ENCODE peak calls at places on chromosomes 12 and 14, in six cellular contexts. G, E, J, Z, X and W are unnamed samples.

GRCh38 chr12:12586879-12587675 is 24.4 kb upstream of the DUSP16 start:
- DNase-seq in G (no peak), E (no peak), J (no peak), Z (no peak), X (no peak), W (no peak)

GRCh38 chr14:29627141-29627540 is 300.5 kb downstream of the PRKD1 start:
- DNase-seq in G (no peak), E (no peak), J (no peak), Z (no peak), X (peak; percentile 57), W (peak; percentile 42)

GRCh38 chr12:80715850-80716249 is 862 bp upstream of the MYF5 start:
- DNase-seq in G (no peak), E (no peak), J (no peak), Z (no peak), X (no peak), W (no peak)

GRCh38 chr14:66596241-66596985 is 88.5 kb downstream of the GPHN start:
- DNase-seq in G (no peak), E (no peak), J (no peak), Z (no peak), X (no peak), W (no peak)

GRCh38 chr14:79727900-79728299 is 483.4 kb downstream of the DIO2 start:
- DNase-seq in G (no peak), E (no peak), J (no peak), Z (no peak), X (no peak), W (no peak)

GRCh38 chr14:54251356-54251755 is 145.5 kb upstream of the CDKN3 start:
- DNase-seq in G (no peak), E (no peak), J (no peak), Z (no peak), X (no peak), W (no peak)

GRCh38 chr12:101021911-101022388 is 188.1 kb downstream of the SLC5A8 start:
- DNase-seq in G (no peak), E (no peak), J (no peak), Z (peak; percentile 82), X (peak; percentile 90), W (peak; percentile 56)

GRCh38 chr12:65603428-65604351 is 220.6 kb upstream of the HMGA2 start:
- DNase-seq in G (no peak), E (no peak), J (no peak), Z (peak; percentile 92), X (peak; percentile 94), W (peak; percentile 69)

GRCh38 chr12:53133722-53134121 is 30.4 kb downstream of the SOAT2 start:
- DNase-seq in G (no peak), E (no peak), J (no peak), Z (no peak), X (no peak), W (no peak)

GRCh38 chr12:24153041-24153440 is 203.6 kb upstream of the SOX5 start:
- DNase-seq in G (no peak), E (no peak), J (no peak), Z (no peak), X (no peak), W (no peak)

GRCh38 chr12:39011161-39011560 is 105.8 kb upstream of the CPNE8 start:
- DNase-seq in G (no peak), E (no peak), J (no peak), Z (no peak), X (no peak), W (no peak)

GRCh38 chr12:50458606-50459005 is 46.2 kb upstream of the DIP2B start:
- DNase-seq in G (no peak), E (no peak), J (no peak), Z (no peak), X (peak; percentile 47), W (no peak)

GRCh38 chr12:106436183-106436582 is 78.6 kb downstream of the POLR3B start:
- DNase-seq in G (no peak), E (no peak), J (no peak), Z (no peak), X (peak; percentile 3), W (no peak)

GRCh38 chr12:50103767-50104321 is at the start of gene GPD1:
- DNase-seq in G (no peak), E (no peak), J (peak; percentile 76), Z (peak; percentile 19), X (peak; percentile 28), W (peak; percentile 65)

GRCh38 chr12:6323340-6323994 is 13.0 kb downstream of the PLEKHG6 start:
- DNase-seq in G (no peak), E (peak; percentile 72), J (peak; percentile 93), Z (peak; percentile 98), X (peak; percentile 94), W (peak; percentile 99)

GRCh38 chr12:96587691-96588090 is 98.3 kb downstream of the CFAP54 start:
- DNase-seq in G (no peak), E (no peak), J (no peak), Z (peak; percentile 26), X (peak; percentile 22), W (no peak)

GRCh38 chr12:132710422-132711168 is at the start of gene PGAM5:
- DNase-seq in G (peak; percentile 75), E (peak; percentile 23), J (peak; percentile 75), Z (peak; percentile 79), X (peak; percentile 70), W (peak; percentile 87)

GRCh38 chr14:69763761-69764510 is 3.0 kb upstream of the SRSF5 start:
- DNase-seq in G (no peak), E (no peak), J (no peak), Z (peak; percentile 68), X (peak; percentile 44), W (no peak)

GRCh38 chr12:124436366-124436765 is 131.0 kb downstream of the NCOR2 start:
- DNase-seq in G (no peak), E (no peak), J (no peak), Z (no peak), X (peak; percentile 16), W (peak; percentile 44)

GRCh38 chr14:72739446-72740405 is 154.2 kb downstream of the DPF3 start:
- DNase-seq in G (no peak), E (no peak), J (peak; percentile 18), Z (no peak), X (no peak), W (no peak)

GRCh38 chr14:39717000-39717399 is 284.8 kb upstream of the FBXO33 start:
- DNase-seq in G (no peak), E (no peak), J (no peak), Z (no peak), X (no peak), W (no peak)

GRCh38 chr12:144650-145284 is 69.2 kb downstream of the SLC6A12 start:
- DNase-seq in G (no peak), E (no peak), J (no peak), Z (no peak), X (no peak), W (no peak)

GRCh38 chr12:78671295-78671694 is 193.3 kb upstream of the SYT1 start:
- DNase-seq in G (no peak), E (no peak), J (no peak), Z (peak; percentile 47), X (peak; percentile 96), W (no peak)

GRCh38 chr12:93571854-93572711 is at the start of gene SOCS2:
- DNase-seq in G (peak; percentile 56), E (no peak), J (peak; percentile 69), Z (peak; percentile 38), X (peak; percentile 21), W (peak; percentile 87)

GRCh38 chr12:113211160-113211559 is 10.1 kb upstream of the TPCN1 start:
- DNase-seq in G (no peak), E (no peak), J (no peak), Z (no peak), X (no peak), W (no peak)

DNA sequence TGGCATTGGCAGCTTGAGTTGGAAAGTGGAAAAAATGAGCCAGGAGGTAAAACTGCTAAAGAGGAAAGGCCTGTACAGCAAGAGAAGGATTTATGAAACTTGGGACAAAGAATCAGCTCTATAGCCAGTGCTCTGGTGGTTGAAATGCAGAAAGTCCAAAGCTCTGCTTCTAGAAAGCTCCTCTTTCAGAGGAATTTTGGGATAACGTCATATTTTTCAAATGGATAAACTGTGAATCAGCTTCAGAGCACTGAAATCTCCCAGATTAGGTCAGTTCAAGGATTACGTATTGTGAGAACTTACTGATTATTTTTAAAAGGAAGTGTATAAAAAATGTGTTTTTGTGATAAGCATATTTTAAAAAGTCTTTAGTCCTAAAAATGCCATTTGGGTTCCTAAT is 203.1 kb upstream of the CNOT2 start:
- DNase-seq in G (no peak), E (no peak), J (no peak), Z (peak; percentile 2), X (peak; percentile 72), W (no peak)
- H2BK15ac ChIP-seq in G (no peak overlapping the region), E (no peak overlapping the region), J (no peak overlapping the region), Z (no peak overlapping the region), X (no peak overlapping the region), W (peak overlapping the region; percentile 2)

DNA sequence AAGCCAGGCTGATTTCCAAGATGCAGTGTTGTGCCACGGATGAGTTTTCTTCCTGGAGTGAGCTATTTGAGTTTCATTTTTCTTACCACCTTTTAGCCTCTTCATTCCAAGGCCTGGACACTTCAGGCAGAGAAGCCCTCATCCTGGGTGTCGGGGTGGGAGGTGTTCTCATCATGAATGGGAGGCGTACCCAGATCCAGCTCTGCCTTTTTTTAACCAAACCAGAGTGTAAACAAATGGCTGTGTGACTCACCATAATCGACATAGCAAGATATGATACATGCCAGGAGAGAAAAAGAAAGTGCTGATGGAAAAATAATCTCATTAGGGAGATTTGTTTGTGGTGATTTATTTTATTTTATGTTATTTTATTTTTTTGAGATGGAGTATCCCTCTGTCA is 80.0 kb downstream of the ARF6 start:
- DNase-seq in G (no peak), E (no peak), J (no peak), Z (peak; percentile 94), X (peak; percentile 92), W (no peak)
- H2BK5ac ChIP-seq in G (no peak overlapping the region), E (no peak overlapping the region), J (no peak overlapping the region), Z (no peak overlapping the region), X (peak overlapping the region; percentile 94), W (no peak overlapping the region)

GRCh38 chr12:2481346-2481745 is 313.4 kb upstream of the FKBP4 start:
- DNase-seq in G (no peak), E (no peak), J (no peak), Z (no peak), X (no peak), W (no peak)

GRCh38 chr12:2481951-2482350 is 312.8 kb upstream of the FKBP4 start:
- DNase-seq in G (no peak), E (no peak), J (no peak), Z (no peak), X (no peak), W (no peak)

GRCh38 chr12:2482938-2483337 is 311.8 kb upstream of the FKBP4 start:
- DNase-seq in G (no peak), E (no peak), J (no peak), Z (no peak), X (no peak), W (no peak)

GRCh38 chr12:2477009-2477766 is 317.6 kb upstream of the FKBP4 start:
- DNase-seq in G (no peak), E (no peak), J (no peak), Z (no peak), X (no peak), W (no peak)

GRCh38 chr12:2479866-2480510 is 314.8 kb upstream of the FKBP4 start:
- DNase-seq in G (no peak), E (no peak), J (no peak), Z (no peak), X (no peak), W (no peak)
- H2BK15ac ChIP-seq in G (no peak overlapping the region), E (no peak overlapping the region), J (no peak overlapping the region), Z (no peak overlapping the region), X (no peak overlapping the region), W (no peak overlapping the region)

DNA sequence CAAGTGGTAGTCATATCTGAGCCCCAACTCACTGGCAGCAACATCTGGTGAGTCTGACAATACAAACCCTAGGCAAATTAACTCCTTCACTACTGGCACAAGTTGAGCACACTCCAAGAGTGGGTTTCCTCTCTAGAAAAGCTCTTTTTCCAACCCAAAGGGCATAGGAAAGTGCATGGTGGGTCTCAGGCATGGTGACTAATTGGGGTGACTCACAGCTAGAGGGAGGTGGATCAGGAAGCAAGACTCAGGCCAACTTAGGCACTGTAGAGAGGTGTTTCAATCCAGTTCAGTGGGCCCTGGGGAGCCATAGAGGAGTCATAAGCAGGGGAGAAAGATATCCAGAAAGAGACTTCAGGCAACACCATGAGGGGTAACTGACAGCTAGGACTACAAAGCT is 42.3 kb downstream of the MAP1LC3B2 start:
- DNase-seq in G (no peak), E (no peak), J (no peak), Z (peak; percentile 49), X (peak; percentile 46), W (no peak)
- H2BK5ac ChIP-seq in G (no peak overlapping the region), E (no peak overlapping the region), J (no peak overlapping the region), Z (no peak overlapping the region), X (no peak overlapping the region), W (peak overlapping the region; percentile 80)